ENCODE peak calls at places on chromosomes 3 and 15, in seven cellular contexts. K, N, L, Z, U, X and R are unnamed samples.

GRCh38 chr3:48187579-48188265 is 495 bp downstream of the CDC25A start:
- DNase-seq in N (no peak), U (peak), K (peak), X (peak), L (no peak), Z (no peak), R (no peak)

GRCh38 chr15:101276501-101277037 is 716 bp downstream of the SELENOS start:
- DNase-seq in Z (no peak), U (no peak), N (no peak), X (no peak), L (no peak), K (no peak), R (no peak)

GRCh38 chr15:93052090-93052892 is 36.7 kb downstream of the RGMA start:
- DNase-seq in Z (no peak), U (no peak), X (no peak), K (no peak), N (no peak), L (no peak), R (no peak)

GRCh38 chr3:33064929-33065328 is 32.0 kb downstream of the GLB1 start:
- DNase-seq in Z (no peak), N (no peak), U (no peak), X (no peak), K (peak), L (no peak), R (peak)

GRCh38 chr15:79339588-79340314 is 28.8 kb downstream of the TMED3 start:
- DNase-seq in N (peak), Z (peak), X (no peak), L (peak), U (no peak), K (no peak), R (no peak)

GRCh38 chr3:46671541-46672348 is 21.7 kb downstream of the ALS2CL start:
- DNase-seq in Z (no peak), N (no peak), U (no peak), X (no peak), L (no peak), K (no peak), R (peak)

GRCh38 chr15:59051867-59052861 is 52.8 kb upstream of the CCNB2 start:
- DNase-seq in U (no peak), K (no peak), Z (no peak), L (no peak), X (no peak), N (no peak), R (no peak)

GRCh38 chr15:29677871-29678431 is 144.3 kb downstream of the TJP1 start:
- DNase-seq in N (no peak), U (peak), Z (no peak), K (no peak), X (peak), L (no peak), R (no peak)